ENCODE peak calls at places on chromosome 10, in six cellular contexts. X is Kasumi-1; V is stimulated activated CD4-positive, alpha-beta T cell treated with anti-CD3 and anti-CD28 coated beads, Interleukin-2, amount 100 ng/mL, for 48 hours; I is stimulated activated CD8-positive, alpha-beta memory T cell treated with anti-CD3 and anti-CD28 coated beads, Interleukin-4, amount 100 ng/mL, for 24 hours; U is amniotic stem cell; Z is AG04450. P is an unnamed sample.

GRCh38 chr10:112286837-112287818 is 3.9 kb downstream of the TECTB start:
- DNase-seq in Z (no peak), V (no peak), I (no peak), X (no peak), U (no peak), P (no peak)

GRCh38 chr10:112810651-112811215 is 139.3 kb upstream of the TCF7L2 start:
- DNase-seq in Z (no peak), I (no peak), V (no peak), U (no peak), X (no peak), P (no peak)

GRCh38 chr10:88292185-88292514 is 291.0 kb downstream of the RNLS start:
- DNase-seq in U (no peak), Z (no peak), I (no peak), V (no peak), X (peak), P (no peak)

GRCh38 chr10:48944171-48944570 is 4.5 kb upstream of the LRRC18 start:
- DNase-seq in V (no peak), I (no peak), Z (no peak), U (no peak), X (no peak), P (no peak)

GRCh38 chr10:77643795-77644468 is 6.3 kb upstream of the KCNMA1 start:
- DNase-seq in U (peak), Z (peak), V (no peak), X (peak), I (no peak), P (peak)

GRCh38 chr10:79404690-79405131 is 40.7 kb downstream of the ZCCHC24 start:
- DNase-seq in Z (no peak), I (no peak), V (no peak), U (no peak), X (no peak), P (no peak)

GRCh38 chr10:102449321-102450123 is 1.8 kb downstream of the C10orf95 start:
- DNase-seq in U (no peak), V (peak), Z (no peak), I (peak), X (peak), P (peak)

GRCh38 chr10:69769395-69769989 is 32.2 kb upstream of the COL13A1 start:
- DNase-seq in X (no peak), U (peak), V (no peak), I (no peak), Z (peak), P (peak)

GRCh38 chr10:43001427-43001795 is 75.5 kb upstream of the RET start:
- DNase-seq in Z (no peak), U (no peak), V (no peak), X (no peak), I (no peak), P (no peak)

GRCh38 chr10:32112055-32112454 is 55.8 kb upstream of the KIF5B start:
- DNase-seq in V (no peak), I (no peak), U (peak), Z (peak), X (no peak), P (peak)

GRCh38 chr10:58757352-58758071 is 244.8 kb downstream of the BICC1 start:
- DNase-seq in I (no peak), X (no peak), V (no peak), Z (no peak), U (no peak), P (no peak)

GRCh38 chr10:112832361-112832878 is 117.6 kb upstream of the TCF7L2 start:
- DNase-seq in X (no peak), Z (no peak), U (no peak), I (no peak), V (no peak), P (peak)

GRCh38 chr10:44193156-44193555 is 191.7 kb downstream of the CXCL12 start:
- DNase-seq in X (no peak), V (no peak), U (no peak), I (no peak), Z (no peak), P (no peak)

GRCh38 chr10:123665371-123666286 is 526 bp upstream of the GPR26 start:
- DNase-seq in Z (no peak), V (no peak), X (no peak), U (no peak), I (no peak), P (no peak)

GRCh38 chr10:77756319-77757232 is 119.0 kb upstream of the KCNMA1 start:
- DNase-seq in I (no peak), V (peak), X (peak), Z (peak), U (peak), P (peak)

GRCh38 chr10:133186416-133187090 is 26.5 kb downstream of the KNDC1 start:
- DNase-seq in V (no peak), X (no peak), I (no peak), U (no peak), Z (no peak), P (no peak)

GRCh38 chr10:36263871-36264270 is 621.8 kb upstream of the FZD8 start:
- DNase-seq in U (no peak), V (no peak), I (no peak), Z (no peak), X (no peak), P (no peak)

GRCh38 chr10:69104994-69105790 is 17.3 kb downstream of the SRGN start:
- DNase-seq in Z (no peak), U (no peak), V (no peak), I (no peak), X (no peak), P (no peak)

GRCh38 chr10:131620904-131621303 is 279.9 kb upstream of the PPP2R2D start:
- DNase-seq in I (no peak), U (no peak), Z (no peak), V (no peak), X (no peak), P (no peak)

GRCh38 chr10:1109795-1110673 is 53.8 kb downstream of the WDR37 start:
- DNase-seq in V (peak), U (no peak), I (peak), Z (peak), X (peak), P (peak)

GRCh38 chr10:92567952-92568600 is 5.8 kb downstream of the IDE start:
- DNase-seq in I (no peak), X (no peak), U (peak), Z (no peak), V (no peak), P (no peak)

GRCh38 chr10:11261687-11262086 is 244.0 kb downstream of the CELF2 start:
- DNase-seq in X (no peak), Z (no peak), I (no peak), V (no peak), U (no peak), P (no peak)

GRCh38 chr10:102726274-102726673 is 11.8 kb downstream of the SFXN2 start:
- DNase-seq in I (no peak), V (no peak), X (no peak), Z (no peak), U (no peak), P (no peak)

GRCh38 chr10:35707642-35708425 is 65.7 kb upstream of the FZD8 start:
- DNase-seq in V (no peak), I (no peak), U (no peak), Z (no peak), X (no peak), P (no peak)

GRCh38 chr10:76469675-76470074 is 1038.3 kb downstream of the LRMDA start:
- DNase-seq in X (no peak), Z (no peak), V (no peak), U (no peak), I (no peak), P (no peak)